ENCODE peak calls at places on chromosomes 4 and X, in seven cellular contexts. One of them, this sample, is unnamed.

GRCh38 chr4:166323250-166323649 is 450.2 kb downstream of the TLL1 start:
- DNase-seq in WTC11: no peak
- DNase-seq in AG08396: no peak
- DNase-seq in Calu3: no peak
- DNase-seq in HFF-Myc: no peak
- DNase-seq in thoracic aorta: no peak
- DNase-seq in activated CD8-positive, alpha-beta memory T cell treated with anti-CD3 and anti-CD28 coated beads for 48 hours: no peak
- DNase-seq in this sample: no peak

GRCh38 chr4:153393397-153393796 is 48.9 kb downstream of the MND1 start:
- DNase-seq in WTC11: no peak
- DNase-seq in AG08396: peak; percentile 31
- DNase-seq in Calu3: peak; percentile 16
- DNase-seq in HFF-Myc: no peak
- DNase-seq in thoracic aorta: peak; percentile 13
- DNase-seq in activated CD8-positive, alpha-beta memory T cell treated with anti-CD3 and anti-CD28 coated beads for 48 hours: no peak
- DNase-seq in this sample: peak; percentile 47

GRCh38 chrX:78517124-78517523 is 142.0 kb downstream of the RTL3 start:
- DNase-seq in WTC11: no peak
- DNase-seq in AG08396: no peak
- DNase-seq in Calu3: no peak
- DNase-seq in HFF-Myc: no peak
- DNase-seq in thoracic aorta: no peak
- DNase-seq in activated CD8-positive, alpha-beta memory T cell treated with anti-CD3 and anti-CD28 coated beads for 48 hours: no peak
- DNase-seq in this sample: no peak

GRCh38 chr4:112073201-112073600 is 72.1 kb upstream of the FAM241A start:
- DNase-seq in WTC11: peak; percentile 19
- DNase-seq in AG08396: no peak
- DNase-seq in Calu3: no peak
- DNase-seq in HFF-Myc: no peak
- DNase-seq in thoracic aorta: no peak
- DNase-seq in activated CD8-positive, alpha-beta memory T cell treated with anti-CD3 and anti-CD28 coated beads for 48 hours: no peak
- DNase-seq in this sample: no peak

GRCh38 chr4:153705743-153706468 is 21.8 kb downstream of the TLR2 start:
- DNase-seq in WTC11: no peak
- DNase-seq in AG08396: no peak
- DNase-seq in Calu3: no peak
- DNase-seq in HFF-Myc: no peak
- DNase-seq in thoracic aorta: no peak
- DNase-seq in activated CD8-positive, alpha-beta memory T cell treated with anti-CD3 and anti-CD28 coated beads for 48 hours: no peak
- DNase-seq in this sample: no peak

GRCh38 chr4:105990933-105991332 is 95.7 kb downstream of the NPNT start:
- DNase-seq in WTC11: no peak
- DNase-seq in AG08396: peak; percentile 24
- DNase-seq in Calu3: peak; percentile 86
- DNase-seq in HFF-Myc: peak; percentile 43
- DNase-seq in thoracic aorta: peak; percentile 41
- DNase-seq in activated CD8-positive, alpha-beta memory T cell treated with anti-CD3 and anti-CD28 coated beads for 48 hours: no peak
- DNase-seq in this sample: peak; percentile 48

GRCh38 chr4:122703868-122704267 is 28.6 kb upstream of the BBS12 start:
- DNase-seq in WTC11: no peak
- DNase-seq in AG08396: no peak
- DNase-seq in Calu3: no peak
- DNase-seq in HFF-Myc: no peak
- DNase-seq in thoracic aorta: no peak
- DNase-seq in activated CD8-positive, alpha-beta memory T cell treated with anti-CD3 and anti-CD28 coated beads for 48 hours: no peak
- DNase-seq in this sample: no peak

GRCh38 chr4:11700751-11701226 is 272.1 kb upstream of the HS3ST1 start:
- DNase-seq in WTC11: no peak
- DNase-seq in AG08396: no peak
- DNase-seq in Calu3: no peak
- DNase-seq in HFF-Myc: no peak
- DNase-seq in thoracic aorta: no peak
- DNase-seq in activated CD8-positive, alpha-beta memory T cell treated with anti-CD3 and anti-CD28 coated beads for 48 hours: no peak
- DNase-seq in this sample: peak; percentile 70

GRCh38 chrX:41599507-41599906 is 89.3 kb upstream of the GPR34 start:
- DNase-seq in WTC11: no peak
- DNase-seq in AG08396: no peak
- DNase-seq in Calu3: no peak
- DNase-seq in HFF-Myc: no peak
- DNase-seq in thoracic aorta: no peak
- DNase-seq in activated CD8-positive, alpha-beta memory T cell treated with anti-CD3 and anti-CD28 coated beads for 48 hours: no peak
- DNase-seq in this sample: no peak

GRCh38 chrX:120308959-120309872 is 2.0 kb downstream of the TMEM255A start:
- DNase-seq in WTC11: peak; percentile 67
- DNase-seq in AG08396: no peak
- DNase-seq in Calu3: peak; percentile 70
- DNase-seq in HFF-Myc: no peak
- DNase-seq in thoracic aorta: peak; percentile 6
- DNase-seq in activated CD8-positive, alpha-beta memory T cell treated with anti-CD3 and anti-CD28 coated beads for 48 hours: peak; percentile 28
- DNase-seq in this sample: peak; percentile 26

GRCh38 chr4:86942185-86942666 is 7.4 kb downstream of the AFF1 start:
- DNase-seq in WTC11: no peak
- DNase-seq in AG08396: no peak
- DNase-seq in Calu3: no peak
- DNase-seq in HFF-Myc: no peak
- DNase-seq in thoracic aorta: no peak
- DNase-seq in activated CD8-positive, alpha-beta memory T cell treated with anti-CD3 and anti-CD28 coated beads for 48 hours: no peak
- DNase-seq in this sample: peak; percentile 86

GRCh38 chr4:8182858-8183725 is 16.0 kb upstream of the SH3TC1 start:
- DNase-seq in WTC11: no peak
- DNase-seq in AG08396: peak; percentile 89
- DNase-seq in Calu3: peak; percentile 85
- DNase-seq in HFF-Myc: no peak
- DNase-seq in thoracic aorta: no peak
- DNase-seq in activated CD8-positive, alpha-beta memory T cell treated with anti-CD3 and anti-CD28 coated beads for 48 hours: no peak
- DNase-seq in this sample: peak; percentile 96

GRCh38 chr4:145945431-145946155 is 7.0 kb upstream of the ZNF827 start:
- DNase-seq in WTC11: no peak
- DNase-seq in AG08396: no peak
- DNase-seq in Calu3: no peak
- DNase-seq in HFF-Myc: no peak
- DNase-seq in thoracic aorta: no peak
- DNase-seq in activated CD8-positive, alpha-beta memory T cell treated with anti-CD3 and anti-CD28 coated beads for 48 hours: no peak
- DNase-seq in this sample: no peak

GRCh38 chrX:133561251-133561650 is 146.0 kb upstream of the GPC4 start:
- DNase-seq in WTC11: no peak
- DNase-seq in AG08396: no peak
- DNase-seq in Calu3: no peak
- DNase-seq in HFF-Myc: no peak
- DNase-seq in thoracic aorta: no peak
- DNase-seq in activated CD8-positive, alpha-beta memory T cell treated with anti-CD3 and anti-CD28 coated beads for 48 hours: no peak
- DNase-seq in this sample: no peak

GRCh38 chrX:69362889-69363288 is 141.2 kb upstream of the NALF2 start:
- DNase-seq in WTC11: no peak
- DNase-seq in AG08396: peak; percentile 30
- DNase-seq in Calu3: no peak
- DNase-seq in HFF-Myc: peak; percentile 65
- DNase-seq in thoracic aorta: no peak
- DNase-seq in activated CD8-positive, alpha-beta memory T cell treated with anti-CD3 and anti-CD28 coated beads for 48 hours: no peak
- DNase-seq in this sample: no peak

GRCh38 chr4:95038791-95039190 is 281.0 kb downstream of the BMPR1B start:
- DNase-seq in WTC11: no peak
- DNase-seq in AG08396: no peak
- DNase-seq in Calu3: no peak
- DNase-seq in HFF-Myc: no peak
- DNase-seq in thoracic aorta: no peak
- DNase-seq in activated CD8-positive, alpha-beta memory T cell treated with anti-CD3 and anti-CD28 coated beads for 48 hours: no peak
- DNase-seq in this sample: no peak

GRCh38 chrX:28016823-28017222 is 35.6 kb upstream of the DCAF8L1 start:
- DNase-seq in WTC11: no peak
- DNase-seq in AG08396: no peak
- DNase-seq in Calu3: no peak
- DNase-seq in HFF-Myc: no peak
- DNase-seq in thoracic aorta: no peak
- DNase-seq in activated CD8-positive, alpha-beta memory T cell treated with anti-CD3 and anti-CD28 coated beads for 48 hours: no peak
- DNase-seq in this sample: no peak

GRCh38 chrX:19579485-19579884 is 64.2 kb upstream of the MAP3K15 start:
- DNase-seq in WTC11: no peak
- DNase-seq in AG08396: peak; percentile 14
- DNase-seq in Calu3: no peak
- DNase-seq in HFF-Myc: no peak
- DNase-seq in thoracic aorta: no peak
- DNase-seq in activated CD8-positive, alpha-beta memory T cell treated with anti-CD3 and anti-CD28 coated beads for 48 hours: no peak
- DNase-seq in this sample: peak; percentile 34

GRCh38 chr4:102438873-102439614 is 62.1 kb upstream of the NFKB1 start:
- DNase-seq in WTC11: no peak
- DNase-seq in AG08396: peak; percentile 49
- DNase-seq in Calu3: peak; percentile 3
- DNase-seq in HFF-Myc: peak; percentile 85
- DNase-seq in thoracic aorta: no peak
- DNase-seq in activated CD8-positive, alpha-beta memory T cell treated with anti-CD3 and anti-CD28 coated beads for 48 hours: no peak
- DNase-seq in this sample: peak; percentile 95

GRCh38 chr4:72569719-72570235 is 756 bp upstream of the ADAMTS3 start:
- DNase-seq in WTC11: no peak
- DNase-seq in AG08396: no peak
- DNase-seq in Calu3: no peak
- DNase-seq in HFF-Myc: no peak
- DNase-seq in thoracic aorta: no peak
- DNase-seq in activated CD8-positive, alpha-beta memory T cell treated with anti-CD3 and anti-CD28 coated beads for 48 hours: no peak
- DNase-seq in this sample: peak; percentile 6

GRCh38 chrX:129188223-129188622 is 335.1 kb downstream of the SMARCA1 start:
- DNase-seq in WTC11: peak; percentile 66
- DNase-seq in AG08396: no peak
- DNase-seq in Calu3: no peak
- DNase-seq in HFF-Myc: no peak
- DNase-seq in thoracic aorta: no peak
- DNase-seq in activated CD8-positive, alpha-beta memory T cell treated with anti-CD3 and anti-CD28 coated beads for 48 hours: no peak
- DNase-seq in this sample: no peak

GRCh38 chr4:64718091-64718490 is 308.8 kb upstream of the TECRL start:
- DNase-seq in WTC11: no peak
- DNase-seq in AG08396: no peak
- DNase-seq in Calu3: no peak
- DNase-seq in HFF-Myc: no peak
- DNase-seq in thoracic aorta: no peak
- DNase-seq in activated CD8-positive, alpha-beta memory T cell treated with anti-CD3 and anti-CD28 coated beads for 48 hours: no peak
- DNase-seq in this sample: no peak

GRCh38 chr4:80926891-80927290 is 103.6 kb upstream of the BMP3 start:
- DNase-seq in WTC11: no peak
- DNase-seq in AG08396: no peak
- DNase-seq in Calu3: no peak
- DNase-seq in HFF-Myc: no peak
- DNase-seq in thoracic aorta: no peak
- DNase-seq in activated CD8-positive, alpha-beta memory T cell treated with anti-CD3 and anti-CD28 coated beads for 48 hours: no peak
- DNase-seq in this sample: no peak

GRCh38 chr4:156931267-156931666 is 40.3 kb downstream of the PDGFC start:
- DNase-seq in WTC11: no peak
- DNase-seq in AG08396: peak; percentile 57
- DNase-seq in Calu3: peak; percentile 61
- DNase-seq in HFF-Myc: no peak
- DNase-seq in thoracic aorta: no peak
- DNase-seq in activated CD8-positive, alpha-beta memory T cell treated with anti-CD3 and anti-CD28 coated beads for 48 hours: no peak
- DNase-seq in this sample: peak; percentile 89

GRCh38 chr4:105683038-105683437 is 25.5 kb downstream of the INTS12 start:
- DNase-seq in WTC11: no peak
- DNase-seq in AG08396: no peak
- DNase-seq in Calu3: peak; percentile 71
- DNase-seq in HFF-Myc: no peak
- DNase-seq in thoracic aorta: no peak
- DNase-seq in activated CD8-positive, alpha-beta memory T cell treated with anti-CD3 and anti-CD28 coated beads for 48 hours: no peak
- DNase-seq in this sample: no peak

GRCh38 chr4:75547647-75548387 is 8.0 kb upstream of the ODAPH start:
- DNase-seq in WTC11: no peak
- DNase-seq in AG08396: peak; percentile 28
- DNase-seq in Calu3: peak; percentile 37
- DNase-seq in HFF-Myc: peak; percentile 17
- DNase-seq in thoracic aorta: peak; percentile 28
- DNase-seq in activated CD8-positive, alpha-beta memory T cell treated with anti-CD3 and anti-CD28 coated beads for 48 hours: no peak
- DNase-seq in this sample: peak; percentile 43

GRCh38 chr4:152696764-152697250 is 17.0 kb upstream of the TMEM154 start:
- DNase-seq in WTC11: no peak
- DNase-seq in AG08396: no peak
- DNase-seq in Calu3: peak; percentile 67
- DNase-seq in HFF-Myc: no peak
- DNase-seq in thoracic aorta: no peak
- DNase-seq in activated CD8-positive, alpha-beta memory T cell treated with anti-CD3 and anti-CD28 coated beads for 48 hours: peak; percentile 19
- DNase-seq in this sample: no peak

GRCh38 chr4:45453258-45453841 is 670.5 kb downstream of the GABRG1 start:
- DNase-seq in WTC11: no peak
- DNase-seq in AG08396: no peak
- DNase-seq in Calu3: peak; percentile 7
- DNase-seq in HFF-Myc: no peak
- DNase-seq in thoracic aorta: no peak
- DNase-seq in activated CD8-positive, alpha-beta memory T cell treated with anti-CD3 and anti-CD28 coated beads for 48 hours: no peak
- DNase-seq in this sample: peak; percentile 1

GRCh38 chrX:11952176-11952720 is 186.0 kb upstream of the FRMPD4 start:
- DNase-seq in WTC11: no peak
- DNase-seq in AG08396: no peak
- DNase-seq in Calu3: no peak
- DNase-seq in HFF-Myc: no peak
- DNase-seq in thoracic aorta: no peak
- DNase-seq in activated CD8-positive, alpha-beta memory T cell treated with anti-CD3 and anti-CD28 coated beads for 48 hours: no peak
- DNase-seq in this sample: peak; percentile 78

This sample was measured in fibroblast of villous mesenchyme.